ENCODE peak calls at places on chromosome 22, in nine cellular contexts. T is neuronal stem cell; Z is cardiac muscle cell; A is GM23248; L is HAP-1; B is adipocyte; Y is A549; C is CD8-positive, alpha-beta T cell; R is left ventricle myocardium inferior. P is an unnamed sample.

GRCh38 chr22:41681616-41682015 is 7.1 kb downstream of the SNU13 start:
- DNase-seq in L (no peak), R (no peak), A (peak; percentile 24), B (peak; percentile 36), Z (no peak), Y (no peak), T (no peak), C (peak; percentile 29), P (no peak)

GRCh38 chr22:21766933-21767462 is 31.4 kb upstream of the YPEL1 start:
- DNase-seq in T (no peak), Y (no peak), B (no peak), R (no peak), A (no peak), L (no peak), C (peak; percentile 69), Z (no peak), P (no peak)

GRCh38 chr22:32817137-32817536 is 15.6 kb downstream of the TIMP3 start:
- DNase-seq in L (no peak), T (no peak), Y (no peak), C (no peak), B (no peak), R (no peak), Z (no peak), A (no peak), P (no peak)

GRCh38 chr22:26406118-26406517 is 22.9 kb upstream of the ASPHD2 start:
- DNase-seq in Y (peak; percentile 14), R (no peak), C (no peak), Z (no peak), B (no peak), A (peak; percentile 32), L (no peak), T (no peak), P (no peak)

GRCh38 chr22:40352763-40353162 is 6.5 kb downstream of the ADSL start:
- DNase-seq in Z (no peak), L (no peak), T (no peak), Y (no peak), R (no peak), A (no peak), B (no peak), C (no peak), P (no peak)

GRCh38 chr22:25714739-25715138 is 27.2 kb upstream of the MYO18B start:
- DNase-seq in Z (no peak), R (no peak), C (no peak), A (no peak), Y (no peak), T (no peak), B (no peak), L (no peak), P (no peak)

GRCh38 chr22:37283393-37283937 is 1.2 kb downstream of the CYTH4 start:
- DNase-seq in L (no peak), B (no peak), T (no peak), Z (peak; percentile 34), Y (no peak), C (peak; percentile 54), R (no peak), A (peak; percentile 21), P (peak; percentile 27)

GRCh38 chr22:43302462-43303109 is 40.6 kb downstream of the SCUBE1 start:
- DNase-seq in Y (no peak), C (no peak), R (no peak), T (no peak), B (no peak), A (no peak), L (no peak), Z (no peak), P (no peak)

DNA sequence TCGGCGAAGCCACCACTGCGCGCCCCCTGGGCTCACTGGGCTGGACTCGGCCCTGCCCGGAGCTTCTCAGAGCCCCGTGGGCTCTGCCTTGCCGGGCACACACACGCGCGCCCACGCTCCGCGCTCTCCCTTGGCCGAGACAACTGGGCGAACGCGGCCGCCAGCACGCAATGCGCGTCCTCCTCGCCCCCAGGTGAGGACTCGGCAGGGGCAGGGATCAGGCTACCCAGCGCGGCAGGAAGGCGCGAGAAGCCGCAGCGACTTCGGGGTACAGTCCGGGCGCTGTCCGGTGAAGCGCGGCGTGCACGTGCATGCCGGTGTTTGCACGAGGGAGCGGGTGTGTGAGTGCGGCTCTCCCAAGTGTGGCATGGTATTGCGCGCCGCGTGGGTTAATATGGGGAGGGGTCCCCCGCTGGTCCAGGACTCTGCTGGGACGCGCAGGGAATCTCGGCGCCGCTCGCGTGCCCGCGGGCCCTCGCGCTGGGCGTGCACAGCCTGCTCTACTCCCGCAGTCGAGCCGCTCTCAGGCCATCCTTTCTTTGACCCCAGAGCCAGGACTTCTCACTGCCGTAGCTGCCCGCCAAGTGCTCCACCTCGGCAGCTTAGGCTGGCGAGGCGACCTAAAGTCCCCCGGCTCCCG is 5.5 kb downstream of the WNT7B start:
- DNase-seq in A (peak; percentile 49), R (no peak), B (peak; percentile 51), Z (no peak), C (no peak), Y (no peak), L (no peak), T (no peak), P (no peak)
- H3K4me1 ChIP-seq in A (peaks cover 27% of the 10 kb centered on the region), R (peaks cover 28% of the 10 kb centered on the region), B (peaks cover 6% of the 10 kb centered on the region), Z (peaks cover 9% of the 10 kb centered on the region), C (no peaks in the 10 kb centered on the region), Y (peaks cover 76% of the 10 kb centered on the region), L (no peaks in the 10 kb centered on the region), T (peaks cover 31% of the 10 kb centered on the region), P (peaks cover 18% of the 10 kb centered on the region)

DNA sequence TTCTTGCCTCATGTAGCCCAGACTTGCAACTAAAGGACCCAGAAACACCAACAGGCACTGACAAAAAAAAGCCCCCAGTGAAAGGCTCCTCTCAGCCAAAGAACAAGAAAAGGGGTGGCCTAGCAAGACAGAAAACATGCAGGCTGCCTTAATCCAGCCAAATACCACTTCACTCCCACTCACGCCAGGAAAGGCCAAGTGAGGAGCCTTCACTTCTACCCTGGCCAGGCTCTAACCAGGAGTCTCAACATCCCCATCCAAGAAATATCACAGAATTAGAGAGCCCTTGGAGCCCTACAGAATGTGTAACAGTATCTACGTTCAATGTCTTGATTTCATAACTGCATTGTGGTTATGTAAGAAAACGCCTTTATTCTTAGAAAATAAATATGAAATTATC is 149.0 kb downstream of the APOL5 start:
- DNase-seq in L (no peak), C (no peak), A (peak; percentile 43), T (peak; percentile 11), B (peak; percentile 25), Y (no peak), Z (no peak), R (no peak), P (no peak)
- H3K4me1 ChIP-seq in L (peaks cover 5% of the 10 kb centered on the region), C (no peaks in the 10 kb centered on the region), A (peaks cover 32% of the 10 kb centered on the region), T (no peaks in the 10 kb centered on the region), B (peaks cover 28% of the 10 kb centered on the region), Y (peaks cover 18% of the 10 kb centered on the region), Z (peaks cover 35% of the 10 kb centered on the region), R (peaks cover 99% of the 10 kb centered on the region), P (peaks cover 17% of the 10 kb centered on the region)

GRCh38 chr22:36208934-36209333 is 7.3 kb upstream of the APOL4 start:
- DNase-seq in A (no peak), B (no peak), L (no peak), T (no peak), R (no peak), Y (no peak), Z (no peak), C (no peak), P (no peak)

GRCh38 chr22:36213596-36213995 is 12.0 kb upstream of the APOL4 start:
- DNase-seq in C (no peak), Z (no peak), B (no peak), R (no peak), L (no peak), A (no peak), Y (no peak), T (no peak), P (no peak)

GRCh38 chr22:36208162-36208765 is 6.7 kb upstream of the APOL4 start:
- DNase-seq in L (no peak), R (no peak), A (no peak), C (no peak), T (no peak), Y (no peak), B (no peak), Z (no peak), P (no peak)

GRCh38 chr22:36212896-36213295 is 11.3 kb upstream of the APOL4 start:
- DNase-seq in Y (no peak), L (no peak), T (no peak), Z (no peak), B (no peak), R (no peak), A (no peak), C (no peak), P (no peak)

DNA sequence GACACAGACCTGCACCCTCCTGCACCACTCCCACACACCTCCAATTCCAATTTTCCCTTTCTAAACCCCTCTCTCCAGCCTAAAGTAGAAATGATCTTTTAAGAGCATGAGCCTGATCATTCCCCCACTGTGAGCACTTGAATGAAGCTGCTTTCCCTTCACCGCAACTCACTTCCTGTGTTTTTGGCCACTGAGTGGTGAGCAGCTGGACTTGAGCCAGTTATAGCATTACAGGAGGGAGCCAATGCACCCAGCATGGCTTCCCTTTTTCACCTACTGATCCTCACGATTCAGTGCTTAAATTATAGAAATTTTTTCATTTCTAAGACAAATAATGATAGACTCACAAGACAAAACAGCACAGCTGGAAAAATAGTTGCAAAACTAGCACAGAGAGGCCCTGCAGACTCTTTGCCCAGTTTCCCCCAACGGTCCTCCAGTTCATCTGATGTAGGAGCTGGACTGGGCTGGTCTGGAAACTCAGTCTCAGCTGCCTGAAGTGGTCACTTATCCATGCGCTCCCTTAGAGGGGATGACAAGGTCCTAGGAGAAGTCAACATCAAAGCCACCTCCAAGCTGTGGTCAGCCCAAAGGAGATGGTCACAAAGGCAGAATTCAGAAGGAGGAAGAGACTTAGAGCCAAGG is 9.8 kb upstream of the APOL4 start:
- DNase-seq in Z (no peak), Y (no peak), A (no peak), T (no peak), L (no peak), R (no peak), C (no peak), B (no peak), P (no peak)
- H3K4me1 ChIP-seq in Z (peaks cover 4% of the 10 kb centered on the region), Y (no peaks in the 10 kb centered on the region), A (no peaks in the 10 kb centered on the region), T (peaks cover 14% of the 10 kb centered on the region), L (no peaks in the 10 kb centered on the region), R (peaks cover 16% of the 10 kb centered on the region), C (peaks cover 12% of the 10 kb centered on the region), B (peaks cover 13% of the 10 kb centered on the region), P (peaks cover 4% of the 10 kb centered on the region)

GRCh38 chr22:38755911-38756532 is at the start of gene SUN2:
- DNase-seq in L (peak; percentile 93), C (peak; percentile 93), A (peak; percentile 93), Z (peak; percentile 88), R (peak; percentile 95), B (peak; percentile 97), T (peak; percentile 75), Y (peak; percentile 81), P (peak; percentile 85)

GRCh38 chr22:38753894-38754246 is 1.9 kb downstream of the SUN2 start:
- DNase-seq in R (no peak), B (no peak), T (no peak), Z (no peak), C (no peak), A (no peak), L (no peak), Y (no peak), P (no peak)

GRCh38 chr22:38755155-38755910 is 465 bp downstream of the SUN2 start:
- DNase-seq in B (peak; percentile 86), A (peak; percentile 91), R (peak; percentile 95), T (peak; percentile 69), L (peak; percentile 54), Z (peak; percentile 66), C (peak; percentile 62), Y (peak; percentile 73), P (peak; percentile 92)

GRCh38 chr22:38756631-38757463 is 1.0 kb upstream of the SUN2 start:
- DNase-seq in B (no peak), C (no peak), L (no peak), T (no peak), Z (no peak), A (peak; percentile 12), Y (no peak), R (no peak), P (no peak)

DNA sequence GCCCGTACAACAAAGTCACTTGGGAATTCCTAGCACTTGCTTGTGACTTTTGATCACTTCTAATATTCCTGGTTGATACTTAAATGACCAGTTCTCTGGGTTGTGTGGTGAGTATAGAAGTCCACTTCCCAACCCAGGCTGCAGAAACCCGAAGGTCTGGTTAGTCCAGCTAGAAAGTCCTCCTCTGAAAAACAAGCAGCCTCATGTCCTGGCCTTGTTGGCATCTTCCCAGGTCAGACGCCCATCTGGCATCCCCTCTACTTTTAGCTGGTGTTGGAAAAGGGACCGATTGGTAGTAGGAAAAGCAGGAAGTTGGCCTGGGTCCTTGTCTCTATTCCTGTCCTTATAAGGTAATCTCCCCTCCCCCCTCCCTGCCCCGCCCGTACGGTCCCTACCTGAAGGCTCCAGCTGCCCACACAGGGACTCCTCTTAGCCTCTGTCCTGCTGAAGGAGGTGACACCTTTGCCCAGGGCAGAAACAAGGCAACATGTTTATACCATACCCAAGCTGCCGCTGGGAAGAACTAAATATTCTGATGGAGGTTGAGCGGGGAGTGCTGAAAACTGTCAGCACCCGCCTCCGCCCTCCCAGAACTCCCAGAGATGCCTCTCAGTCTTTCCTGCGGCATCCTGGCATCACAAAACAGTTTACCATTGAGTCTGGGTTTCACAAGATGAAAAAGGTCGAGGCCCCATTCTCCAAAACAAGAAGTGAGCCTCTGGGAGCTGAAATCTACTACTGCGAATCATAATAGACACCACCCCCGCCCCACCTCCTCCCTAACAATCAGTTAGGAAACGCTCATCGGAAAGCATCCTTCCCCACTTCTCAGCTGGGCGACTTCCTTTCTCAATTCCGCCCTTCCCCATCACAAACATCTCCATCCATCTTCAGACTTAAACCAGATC is 1.3 kb downstream of the SUN2 start:
- DNase-seq in L (peak; percentile 51), B (peak; percentile 64), C (no peak), T (no peak), Y (no peak), A (peak; percentile 67), Z (peak; percentile 41), R (peak; percentile 54), P (no peak)
- H3K4me1 ChIP-seq in L (peaks cover 19% of the 10 kb centered on the region), B (peaks cover 18% of the 10 kb centered on the region), C (peaks cover 68% of the 10 kb centered on the region), T (peaks cover 9% of the 10 kb centered on the region), Y (peaks cover 22% of the 10 kb centered on the region), A (peaks cover 5% of the 10 kb centered on the region), Z (peaks cover 2% of the 10 kb centered on the region), R (peaks cover 52% of the 10 kb centered on the region), P (peaks cover 21% of the 10 kb centered on the region)

P was measured in Caco-2.